ENCODE peak calls at places on chromosome 21, in five cellular contexts. One of them, this sample, is unnamed.

GRCh38 chr21:8994640-8995511 is 1526.5 kb upstream of the TPTE start:
- DNase-seq in IMR-90: no peak
- DNase-seq in mesendoderm: no peak
- DNase-seq in mesenchymal stem cell: no peak
- DNase-seq in neuronal stem cell: no peak
- DNase-seq in this sample: no peak

GRCh38 chr21:25572895-25573310 is 34.4 kb downstream of the MRPL39 start:
- DNase-seq in mesendoderm: no peak
- DNase-seq in IMR-90: peak; percentile 59
- DNase-seq in mesenchymal stem cell: peak; percentile 11
- DNase-seq in neuronal stem cell: no peak
- DNase-seq in this sample: no peak

GRCh38 chr21:39364949-39365348 is 16.1 kb upstream of the HMGN1 start:
- DNase-seq in mesenchymal stem cell: no peak
- DNase-seq in mesendoderm: no peak
- DNase-seq in IMR-90: peak; percentile 31
- DNase-seq in neuronal stem cell: no peak
- DNase-seq in this sample: no peak

GRCh38 chr21:16280731-16281130 is 550.9 kb downstream of the USP25 start:
- DNase-seq in mesenchymal stem cell: peak; percentile 15
- DNase-seq in IMR-90: no peak
- DNase-seq in mesendoderm: no peak
- DNase-seq in neuronal stem cell: no peak
- DNase-seq in this sample: no peak

GRCh38 chr21:28018741-28019669 is 973.7 kb downstream of the LTN1 start:
- DNase-seq in IMR-90: peak; percentile 5
- DNase-seq in neuronal stem cell: no peak
- DNase-seq in mesenchymal stem cell: no peak
- DNase-seq in mesendoderm: no peak
- DNase-seq in this sample: peak; percentile 55

GRCh38 chr21:29798840-29799239 is 141.0 kb downstream of the GRIK1 start:
- DNase-seq in neuronal stem cell: no peak
- DNase-seq in mesenchymal stem cell: no peak
- DNase-seq in IMR-90: no peak
- DNase-seq in mesendoderm: peak; percentile 89
- DNase-seq in this sample: no peak

GRCh38 chr21:15210235-15210678 is 145.5 kb upstream of the NRIP1 start:
- DNase-seq in neuronal stem cell: no peak
- DNase-seq in mesendoderm: peak; percentile 26
- DNase-seq in IMR-90: no peak
- DNase-seq in mesenchymal stem cell: peak; percentile 27
- DNase-seq in this sample: peak; percentile 29

GRCh38 chr21:39660596-39660995 is 47.9 kb downstream of the B3GALT5 start:
- DNase-seq in neuronal stem cell: no peak
- DNase-seq in IMR-90: peak; percentile 83
- DNase-seq in mesenchymal stem cell: peak; percentile 91
- DNase-seq in mesendoderm: peak; percentile 87
- DNase-seq in this sample: no peak

GRCh38 chr21:33308586-33309490 is 15.9 kb upstream of the IFNAR1 start:
- DNase-seq in IMR-90: peak; percentile 55
- DNase-seq in mesendoderm: no peak
- DNase-seq in neuronal stem cell: no peak
- DNase-seq in mesenchymal stem cell: peak; percentile 52
- DNase-seq in this sample: no peak

GRCh38 chr21:28342229-28342810 is 650.4 kb downstream of the LTN1 start:
- DNase-seq in mesendoderm: no peak
- DNase-seq in IMR-90: no peak
- DNase-seq in mesenchymal stem cell: no peak
- DNase-seq in neuronal stem cell: no peak
- DNase-seq in this sample: no peak

GRCh38 chr21:15526793-15527192 is 203.0 kb upstream of the USP25 start:
- DNase-seq in mesendoderm: no peak
- DNase-seq in neuronal stem cell: no peak
- DNase-seq in IMR-90: no peak
- DNase-seq in mesenchymal stem cell: no peak
- DNase-seq in this sample: no peak

GRCh38 chr21:41112740-41113692 is 54.9 kb upstream of the BACE2 start:
- DNase-seq in neuronal stem cell: peak; percentile 12
- DNase-seq in mesenchymal stem cell: no peak
- DNase-seq in mesendoderm: peak; percentile 95
- DNase-seq in IMR-90: peak; percentile 79
- DNase-seq in this sample: peak; percentile 43

GRCh38 chr21:41398251-41398650 is 27.8 kb upstream of the MX1 start:
- DNase-seq in mesendoderm: no peak
- DNase-seq in neuronal stem cell: no peak
- DNase-seq in IMR-90: no peak
- DNase-seq in mesenchymal stem cell: no peak
- DNase-seq in this sample: no peak

GRCh38 chr21:25421327-25422028 is 185.8 kb downstream of the MRPL39 start:
- DNase-seq in mesenchymal stem cell: peak; percentile 3
- DNase-seq in mesendoderm: peak; percentile 77
- DNase-seq in IMR-90: peak; percentile 68
- DNase-seq in neuronal stem cell: peak; percentile 20
- DNase-seq in this sample: peak; percentile 44

GRCh38 chr21:33852495-33852894 is 63.1 kb downstream of the ATP5PO start:
- DNase-seq in mesendoderm: no peak
- DNase-seq in neuronal stem cell: no peak
- DNase-seq in mesenchymal stem cell: no peak
- DNase-seq in IMR-90: no peak
- DNase-seq in this sample: no peak

GRCh38 chr21:27333091-27333490 is 366.2 kb upstream of the ADAMTS5 start:
- DNase-seq in mesenchymal stem cell: no peak
- DNase-seq in neuronal stem cell: no peak
- DNase-seq in IMR-90: no peak
- DNase-seq in mesendoderm: no peak
- DNase-seq in this sample: no peak

GRCh38 chr21:31781737-31782136 is 49.8 kb upstream of the SCAF4 start:
- DNase-seq in mesenchymal stem cell: peak; percentile 7
- DNase-seq in neuronal stem cell: no peak
- DNase-seq in IMR-90: peak; percentile 53
- DNase-seq in mesendoderm: no peak
- DNase-seq in this sample: no peak

GRCh38 chr21:34266322-34266721 is 97.5 kb upstream of the KCNE2 start:
- DNase-seq in mesendoderm: no peak
- DNase-seq in mesenchymal stem cell: no peak
- DNase-seq in neuronal stem cell: no peak
- DNase-seq in IMR-90: no peak
- DNase-seq in this sample: no peak

GRCh38 chr21:29513535-29513934 is 214.8 kb downstream of the BACH1 start:
- DNase-seq in IMR-90: no peak
- DNase-seq in neuronal stem cell: no peak
- DNase-seq in mesenchymal stem cell: no peak
- DNase-seq in mesendoderm: no peak
- DNase-seq in this sample: no peak

GRCh38 chr21:41360072-41360821 is 1.6 kb upstream of the MX2 start:
- DNase-seq in mesendoderm: peak; percentile 24
- DNase-seq in IMR-90: peak; percentile 26
- DNase-seq in mesenchymal stem cell: no peak
- DNase-seq in neuronal stem cell: no peak
- DNase-seq in this sample: peak; percentile 64

GRCh38 chr21:40053007-40053406 is 185.8 kb downstream of the PCP4 start:
- DNase-seq in mesendoderm: no peak
- DNase-seq in neuronal stem cell: no peak
- DNase-seq in IMR-90: no peak
- DNase-seq in mesenchymal stem cell: no peak
- DNase-seq in this sample: no peak

GRCh38 chr21:34705032-34705431 is 36.2 kb downstream of the CLIC6 start:
- DNase-seq in mesenchymal stem cell: no peak
- DNase-seq in IMR-90: no peak
- DNase-seq in mesendoderm: no peak
- DNase-seq in neuronal stem cell: no peak
- DNase-seq in this sample: no peak

GRCh38 chr21:17612023-17612564 is 607 bp downstream of the BTG3 start:
- DNase-seq in mesenchymal stem cell: peak; percentile 88
- DNase-seq in mesendoderm: peak; percentile 60
- DNase-seq in IMR-90: peak; percentile 59
- DNase-seq in neuronal stem cell: peak; percentile 14
- DNase-seq in this sample: peak; percentile 31

DNA sequence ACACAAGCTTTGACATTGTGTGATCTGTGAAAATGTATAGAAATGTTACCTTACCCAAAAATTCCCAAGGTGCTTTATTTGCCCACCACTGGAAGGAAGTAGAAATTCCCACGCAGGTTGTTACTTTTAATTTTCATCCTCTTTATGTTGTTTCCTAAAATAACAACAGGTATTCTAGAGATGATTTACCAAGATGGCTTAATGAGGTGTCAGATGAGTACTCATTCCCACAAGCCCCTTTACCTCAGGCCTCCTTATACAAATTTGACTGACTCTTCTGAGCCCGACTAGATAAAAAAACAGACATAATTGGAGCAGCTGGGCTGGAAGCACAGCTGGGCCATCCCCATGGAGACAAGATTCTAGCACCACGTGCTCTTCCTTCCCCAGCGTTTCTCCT is 114.6 kb downstream of the LIPI start:
- DNase-seq in mesendoderm: no peak
- DNase-seq in mesenchymal stem cell: no peak
- DNase-seq in neuronal stem cell: no peak
- DNase-seq in IMR-90: no peak
- DNase-seq in this sample: no peak
- H3K23ac ChIP-seq in mesendoderm: no peak overlapping the region
- H3K23ac ChIP-seq in mesenchymal stem cell: no peak overlapping the region
- H3K23ac ChIP-seq in neuronal stem cell: no peak overlapping the region
- H3K23ac ChIP-seq in IMR-90: no peak overlapping the region
- H3K23ac ChIP-seq in this sample: no peak overlapping the region

GRCh38 chr21:37241426-37241825 is 25.7 kb downstream of the VPS26C start:
- DNase-seq in IMR-90: no peak
- DNase-seq in mesendoderm: no peak
- DNase-seq in mesenchymal stem cell: no peak
- DNase-seq in neuronal stem cell: no peak
- DNase-seq in this sample: no peak

GRCh38 chr21:37240978-37241377 is 26.2 kb downstream of the VPS26C start:
- DNase-seq in mesenchymal stem cell: no peak
- DNase-seq in IMR-90: no peak
- DNase-seq in neuronal stem cell: no peak
- DNase-seq in mesendoderm: no peak
- DNase-seq in this sample: no peak

GRCh38 chr21:37245151-37245550 is 22.0 kb downstream of the VPS26C start:
- DNase-seq in neuronal stem cell: no peak
- DNase-seq in IMR-90: no peak
- DNase-seq in mesenchymal stem cell: no peak
- DNase-seq in mesendoderm: no peak
- DNase-seq in this sample: no peak

GRCh38 chr21:37243961-37244360 is 23.2 kb downstream of the VPS26C start:
- DNase-seq in IMR-90: no peak
- DNase-seq in neuronal stem cell: no peak
- DNase-seq in mesendoderm: no peak
- DNase-seq in mesenchymal stem cell: no peak
- DNase-seq in this sample: no peak

DNA sequence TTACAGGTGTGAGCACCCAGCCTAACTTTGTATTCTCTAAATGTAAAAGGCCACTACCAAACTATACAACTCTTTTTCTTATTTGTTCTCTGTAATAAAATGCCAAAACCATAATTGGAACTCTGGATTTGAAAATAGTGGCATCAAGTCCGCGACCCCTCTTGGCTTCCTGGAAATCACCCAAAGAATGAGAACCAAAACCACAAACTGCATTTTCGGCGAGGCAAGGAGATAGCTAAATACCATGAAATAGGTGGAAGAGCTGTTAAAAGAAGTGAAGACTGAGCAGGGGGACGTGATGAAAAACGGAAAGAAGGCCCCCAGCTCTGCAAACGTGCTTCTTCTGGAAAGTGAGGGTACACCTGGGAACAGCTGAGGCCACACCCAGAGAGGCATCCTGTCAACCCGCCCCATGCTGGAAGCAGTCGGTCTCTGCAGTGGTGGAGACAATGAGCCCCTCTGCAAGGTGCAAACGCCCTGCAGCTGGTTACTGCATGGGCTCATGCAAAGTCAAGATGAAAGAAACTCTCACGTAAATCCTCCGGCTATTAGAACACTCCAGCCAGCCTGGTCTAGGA is 22.5 kb downstream of the VPS26C start:
- DNase-seq in neuronal stem cell: no peak
- DNase-seq in IMR-90: no peak
- DNase-seq in mesendoderm: no peak
- DNase-seq in mesenchymal stem cell: no peak
- DNase-seq in this sample: no peak
- H3K4me2 ChIP-seq in neuronal stem cell: no peak overlapping the region
- H3K4me2 ChIP-seq in IMR-90: no peak overlapping the region
- H3K4me2 ChIP-seq in mesendoderm: no peak overlapping the region
- H3K4me2 ChIP-seq in mesenchymal stem cell: no peak overlapping the region
- H3K4me2 ChIP-seq in this sample: no peak overlapping the region

DNA sequence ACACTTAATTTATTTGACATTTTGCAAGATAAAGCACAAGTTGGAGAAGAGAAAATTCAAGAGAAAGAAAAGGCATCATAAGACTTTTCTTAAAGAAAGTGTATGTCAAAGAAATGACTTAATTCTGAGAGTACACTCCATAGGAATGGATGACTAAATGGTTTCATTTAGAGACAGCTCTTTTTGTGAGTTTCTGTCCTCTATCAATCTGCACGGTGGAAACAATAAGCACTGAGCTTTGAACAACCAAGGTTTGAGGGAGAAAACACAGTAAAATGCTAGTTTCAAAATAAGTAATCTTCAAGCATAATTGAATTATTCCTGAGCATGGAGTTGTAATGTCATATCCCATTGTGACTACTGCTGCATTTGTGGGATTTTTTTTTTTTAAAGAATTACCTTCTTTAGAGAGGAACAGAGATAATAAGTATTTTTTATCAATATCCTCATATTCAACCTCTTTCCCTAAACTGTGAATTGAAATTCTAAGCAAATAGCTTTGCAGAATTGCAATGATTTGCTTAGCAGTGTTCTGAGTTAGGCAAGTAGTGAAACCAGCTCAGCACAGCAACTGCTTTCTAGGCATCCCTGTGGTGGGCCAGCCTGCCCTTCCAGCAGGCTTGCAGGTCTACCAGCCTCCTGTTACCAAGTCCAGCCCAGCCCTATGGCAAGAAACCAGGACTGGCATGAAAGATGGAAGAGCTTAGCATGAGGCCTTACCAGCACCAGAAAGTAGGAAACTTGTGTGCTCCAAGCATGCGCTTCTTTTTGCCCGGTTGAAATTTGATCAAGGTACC is 38.2 kb downstream of the KCNJ6 start:
- DNase-seq in mesenchymal stem cell: no peak
- DNase-seq in mesendoderm: no peak
- DNase-seq in IMR-90: no peak
- DNase-seq in neuronal stem cell: no peak
- DNase-seq in this sample: no peak
- H3K23ac ChIP-seq in mesenchymal stem cell: no peak overlapping the region
- H3K23ac ChIP-seq in mesendoderm: no peak overlapping the region
- H3K23ac ChIP-seq in IMR-90: no peak overlapping the region
- H3K23ac ChIP-seq in neuronal stem cell: no peak overlapping the region
- H3K23ac ChIP-seq in this sample: no peak overlapping the region

GRCh38 chr21:43201491-43201890 is 32.7 kb downstream of the CRYAA start:
- DNase-seq in mesenchymal stem cell: peak; percentile 3
- DNase-seq in IMR-90: no peak
- DNase-seq in neuronal stem cell: no peak
- DNase-seq in mesendoderm: no peak
- DNase-seq in this sample: no peak

GRCh38 chr21:43195131-43196021 is 26.6 kb downstream of the CRYAA start:
- DNase-seq in mesendoderm: no peak
- DNase-seq in IMR-90: no peak
- DNase-seq in mesenchymal stem cell: peak; percentile 74
- DNase-seq in neuronal stem cell: no peak
- DNase-seq in this sample: peak; percentile 25

GRCh38 chr21:43194303-43195130 is 25.7 kb downstream of the CRYAA start:
- DNase-seq in mesendoderm: no peak
- DNase-seq in IMR-90: no peak
- DNase-seq in mesenchymal stem cell: peak; percentile 3
- DNase-seq in neuronal stem cell: no peak
- DNase-seq in this sample: peak; percentile 17

GRCh38 chr21:43196789-43197188 is 28.0 kb downstream of the CRYAA start:
- DNase-seq in neuronal stem cell: no peak
- DNase-seq in mesendoderm: no peak
- DNase-seq in mesenchymal stem cell: peak; percentile 3
- DNase-seq in IMR-90: no peak
- DNase-seq in this sample: peak; percentile 15

GRCh38 chr21:43198376-43198775 is 29.6 kb downstream of the CRYAA start:
- DNase-seq in mesenchymal stem cell: no peak
- DNase-seq in IMR-90: no peak
- DNase-seq in neuronal stem cell: no peak
- DNase-seq in mesendoderm: no peak
- DNase-seq in this sample: no peak
- H3K4me2 ChIP-seq in mesenchymal stem cell: no peak overlapping the region
- H3K4me2 ChIP-seq in IMR-90: no peak overlapping the region
- H3K4me2 ChIP-seq in neuronal stem cell: no peak overlapping the region
- H3K4me2 ChIP-seq in mesendoderm: no peak overlapping the region
- H3K4me2 ChIP-seq in this sample: no peak overlapping the region

This sample was measured in H9.